ENCODE peak calls at places on chromosomes 2 and 18, in eight cellular contexts. S is NCI-H774; D is stimulated activated CD8-positive, alpha-beta memory T cell treated with anti-CD3 and anti-CD28 coated beads, Interleukin-4, amount 100 ng/mL, for 48 hours; O is cardiac fibroblast; H is activated CD8-positive, alpha-beta memory T cell treated with anti-CD3 and anti-CD28 coated beads, Interleukin-2, amount 10 ng/mL, durations not matched to agents 7 days and 5 days; N is HEK293T; L is PC-9; K is mucosa of gallbladder. U is an unnamed sample.
A peak's percentile ranks its signal among the peaks of the same experiment; 100 is the strongest.

GRCh38 chr2:185891804-185892411 is 153.3 kb downstream of the FSIP2 start:
- DNase-seq in S (no peak), K (no peak), H (no peak), N (no peak), D (no peak), O (no peak), L (no peak), U (no peak)

GRCh38 chr2:211789984-211790383 is 748.6 kb downstream of the ERBB4 start:
- DNase-seq in O (no peak), S (no peak), D (no peak), N (no peak), L (no peak), K (no peak), H (no peak), U (no peak)

GRCh38 chr2:8673381-8673780 is 8.5 kb upstream of the ID2 start:
- DNase-seq in D (no peak), O (no peak), H (no peak), L (no peak), S (no peak), N (no peak), K (no peak), U (no peak)

GRCh38 chr2:208620487-208620978 is 213.9 kb downstream of the PTH2R start:
- DNase-seq in D (no peak), L (no peak), S (no peak), H (no peak), K (no peak), O (no peak), N (no peak), U (no peak)

GRCh38 chr2:126795661-126796060 is 103.0 kb upstream of the TEX51 start:
- DNase-seq in L (no peak), O (no peak), N (no peak), K (no peak), H (no peak), S (no peak), D (peak; percentile 9), U (no peak)

GRCh38 chr18:72847134-72847533 is 20.7 kb downstream of the NETO1 start:
- DNase-seq in S (no peak), L (no peak), O (no peak), N (no peak), K (no peak), D (no peak), H (no peak), U (no peak)

GRCh38 chr2:213419980-213420379 is 135.7 kb downstream of the SPAG16 start:
- DNase-seq in O (no peak), L (no peak), H (no peak), D (no peak), N (no peak), S (no peak), K (no peak), U (no peak)

GRCh38 chr18:57301573-57302230 is 50.7 kb upstream of the ST8SIA3 start:
- DNase-seq in N (no peak), O (no peak), L (no peak), S (no peak), K (no peak), H (no peak), D (no peak), U (peak; percentile 28)

GRCh38 chr2:119772767-119773166 is 13.0 kb downstream of the PTPN4 start:
- DNase-seq in D (no peak), L (no peak), H (no peak), N (no peak), O (no peak), K (no peak), S (no peak), U (no peak)

GRCh38 chr18:34467059-34467458 is 242.3 kb upstream of the NOL4 start:
- DNase-seq in H (no peak), D (no peak), O (no peak), S (no peak), N (no peak), K (no peak), L (no peak), U (no peak)

GRCh38 chr2:54658548-54659207 is 64.8 kb upstream of the EML6 start:
- DNase-seq in H (peak; percentile 66), S (no peak), K (no peak), D (no peak), L (no peak), O (peak; percentile 26), N (no peak), U (no peak)

GRCh38 chr2:127015106-127015910 is 91.6 kb downstream of the BIN1 start:
- DNase-seq in N (no peak), K (no peak), S (no peak), H (no peak), O (peak; percentile 24), D (no peak), L (no peak), U (no peak)

GRCh38 chr2:30527411-30527810 is 80.4 kb downstream of the LCLAT1 start:
- DNase-seq in K (no peak), O (no peak), S (no peak), H (no peak), N (no peak), L (no peak), D (no peak), U (no peak)

GRCh38 chr2:228082571-228082970 is 98.9 kb downstream of the SPHKAP start:
- DNase-seq in N (no peak), O (no peak), D (no peak), K (no peak), S (no peak), L (no peak), H (no peak), U (no peak)

GRCh38 chr2:18381451-18381850 is 179.0 kb downstream of the RDH14 start:
- DNase-seq in L (no peak), D (no peak), S (no peak), H (no peak), N (no peak), O (no peak), K (no peak), U (no peak)

GRCh38 chr2:226334981-226335720 is 464.5 kb downstream of the IRS1 start:
- DNase-seq in S (no peak), D (no peak), O (peak; percentile 37), K (no peak), H (no peak), N (no peak), L (peak; percentile 29), U (no peak)